ENCODE peak calls at places on chromosomes 13 and 19, in five cellular contexts. V, I, O, G and E are unnamed samples. For H4K20me1, H3K4me1 and H3K9me3, the result is how much of the 10 kb centered on the place peaks cover.

GRCh38 chr19:46009530-46010510 is 13.0 kb downstream of the PGLYRP1 start:
- DNase-seq in O (peak), I (peak), V (peak), G (peak), E (no peak)

GRCh38 chr19:38975214-38975860 is at the start of gene FBXO17:
- DNase-seq in I (peak), O (peak), G (peak), V (peak), E (no peak)

GRCh38 chr19:35911790-35912189 is 3.7 kb upstream of the TYROBP start:
- DNase-seq in V (peak), G (no peak), I (peak), O (peak), E (no peak)

GRCh38 chr13:81773263-81773662 is 1432.3 kb upstream of the SPRY2 start:
- DNase-seq in V (no peak), O (no peak), G (no peak), I (no peak), E (no peak)

GRCh38 chr19:50567052-50567841 is 988 bp downstream of the LRRC4B start:
- DNase-seq in G (no peak), V (no peak), O (peak), I (no peak), E (no peak)

GRCh38 chr19:45154064-45154827 is 6.5 kb downstream of the NKPD1 start:
- DNase-seq in I (peak), V (peak), O (peak), G (peak), E (no peak)

GRCh38 chr13:45695198-45695730 is 6.9 kb upstream of the CBY2 start:
- DNase-seq in G (no peak), V (no peak), O (no peak), I (no peak), E (no peak)

GRCh38 chr19:54096642-54097106 is 3.9 kb downstream of the OSCAR start:
- DNase-seq in V (no peak), O (peak), I (peak), G (no peak), E (no peak)

GRCh38 chr19:51124729-51125128 is at the start of gene SIGLEC9:
- DNase-seq in O (no peak), G (no peak), I (no peak), V (no peak), E (no peak)

GRCh38 chr13:111382411-111382810 is 62.0 kb downstream of the TEX29 start:
- DNase-seq in I (no peak), O (no peak), V (no peak), G (no peak), E (no peak)

GRCh38 chr19:31960474-31960873 is 384.9 kb upstream of the ZNF507 start:
- DNase-seq in I (no peak), G (no peak), O (no peak), V (no peak), E (no peak)

GRCh38 chr19:41114132-41114531 is at the start of gene CYP2F1:
- DNase-seq in O (no peak), G (no peak), V (no peak), I (no peak), E (no peak)

GRCh38 chr13:113792821-113793717 is 34.0 kb downstream of the TMEM255B start:
- DNase-seq in I (no peak), O (no peak), G (no peak), V (no peak), E (no peak)

GRCh38 chr19:30449673-30450072 is 77.5 kb downstream of the ZNF536 start:
- DNase-seq in O (no peak), V (no peak), G (no peak), I (no peak), E (no peak)

GRCh38 chr19:13537454-13537853 is 31.2 kb upstream of the CACNA1A start:
- DNase-seq in O (peak), V (no peak), G (no peak), I (no peak), E (no peak)

GRCh38 chr19:35144600-35145436 is 1.8 kb downstream of the FXYD7 start:
- DNase-seq in O (peak), G (no peak), V (peak), I (no peak), E (peak)

GRCh38 chr19:11887618-11888531 is at the start of gene ZNF69:
- DNase-seq in V (peak), O (peak), I (peak), G (peak), E (no peak)

GRCh38 chr13:81001828-81002385 is 661.0 kb upstream of the SPRY2 start:
- DNase-seq in V (no peak), I (no peak), O (no peak), G (no peak), E (no peak)

GRCh38 chr13:95392597-95392996 is 91.3 kb upstream of the ABCC4 start:
- DNase-seq in I (no peak), V (no peak), O (no peak), G (no peak), E (no peak)

GRCh38 chr19:10748195-10748923 is 30.5 kb downstream of the DNM2 start:
- DNase-seq in V (no peak), G (no peak), O (no peak), I (no peak), E (no peak)

GRCh38 chr19:10747674-10748073 is 29.8 kb downstream of the DNM2 start:
- DNase-seq in G (no peak), V (no peak), I (no peak), O (no peak), E (no peak)

GRCh38 chr19:10749435-10750384 is 31.8 kb downstream of the DNM2 start:
- DNase-seq in I (no peak), V (peak), O (no peak), G (no peak), E (no peak)

GRCh38 chr19:10747271-10747670 is 29.4 kb downstream of the DNM2 start:
- DNase-seq in I (no peak), O (no peak), V (peak), G (no peak), E (peak)

DNA sequence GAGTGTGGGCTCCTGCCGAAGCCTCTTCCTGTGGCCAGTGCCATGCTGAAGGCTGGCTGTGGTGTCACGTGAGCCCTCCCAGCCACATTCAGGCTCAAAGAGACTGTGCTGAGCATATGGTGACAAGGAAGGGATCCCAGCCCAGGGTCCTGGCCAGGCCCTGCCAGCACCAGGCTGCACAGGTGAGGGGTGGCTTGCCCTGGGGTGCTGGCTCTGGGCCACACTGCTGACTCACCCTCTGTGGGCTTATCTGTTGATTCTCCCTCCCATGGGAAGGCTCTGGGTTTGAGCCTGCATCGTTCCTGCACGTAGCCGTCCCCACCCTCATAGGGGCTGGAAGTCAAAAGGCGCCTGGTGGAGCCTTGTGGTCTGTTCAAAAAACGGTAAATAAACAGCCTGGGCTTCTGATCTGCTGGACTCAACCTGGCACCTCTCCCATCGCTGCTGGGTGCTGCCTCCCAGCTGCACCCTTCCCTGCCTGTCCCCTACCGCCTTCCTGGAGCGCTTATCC is 31.1 kb downstream of the DNM2 start:
- DNase-seq in O (peak), V (peak), G (peak), I (no peak), E (peak)
- H4K20me1 ChIP-seq in O (under half), V (half or more), G (under half), I (half or more), E (under half)

DNA sequence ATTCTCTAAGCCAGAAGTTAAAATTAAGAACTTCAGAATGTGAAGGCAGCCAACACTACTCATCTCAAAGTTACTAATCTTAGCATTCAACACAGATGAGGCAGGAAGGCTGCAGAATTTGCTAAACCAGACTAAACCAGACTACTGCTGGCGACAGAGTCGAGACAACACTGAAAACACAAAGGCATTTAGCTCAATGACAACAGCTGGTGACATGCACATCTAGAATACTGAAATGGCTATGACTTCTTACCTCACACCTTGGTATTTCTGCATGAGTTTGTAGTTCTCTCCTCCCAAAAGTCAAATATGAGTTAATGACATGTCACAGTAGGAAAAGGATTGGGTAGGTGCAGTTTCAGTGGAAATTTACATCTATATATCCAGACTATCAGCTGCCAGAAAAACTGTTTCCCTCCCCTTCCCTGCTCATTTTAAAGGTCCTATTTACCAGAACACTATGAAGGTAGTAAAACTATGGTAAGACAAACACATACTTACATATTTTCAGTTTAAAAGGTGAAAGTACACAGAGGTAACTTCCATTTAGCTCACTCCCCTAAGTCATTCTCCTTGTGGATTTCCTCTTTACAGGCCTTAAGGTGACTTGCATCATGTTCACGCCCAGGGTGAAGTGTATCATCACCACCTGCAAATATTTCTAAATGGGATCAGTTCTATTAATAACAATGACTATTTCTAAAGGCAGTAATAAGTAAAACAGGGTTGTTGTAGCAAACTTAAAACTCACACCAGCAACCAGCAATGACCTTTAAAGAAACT is 21.4 kb downstream of the FOXO1 start:
- DNase-seq in I (no peak), O (no peak), V (no peak), G (no peak), E (no peak)
- H3K4me1 ChIP-seq in I (under half), O (under half), V (under half), G (under half), E (under half)

DNA sequence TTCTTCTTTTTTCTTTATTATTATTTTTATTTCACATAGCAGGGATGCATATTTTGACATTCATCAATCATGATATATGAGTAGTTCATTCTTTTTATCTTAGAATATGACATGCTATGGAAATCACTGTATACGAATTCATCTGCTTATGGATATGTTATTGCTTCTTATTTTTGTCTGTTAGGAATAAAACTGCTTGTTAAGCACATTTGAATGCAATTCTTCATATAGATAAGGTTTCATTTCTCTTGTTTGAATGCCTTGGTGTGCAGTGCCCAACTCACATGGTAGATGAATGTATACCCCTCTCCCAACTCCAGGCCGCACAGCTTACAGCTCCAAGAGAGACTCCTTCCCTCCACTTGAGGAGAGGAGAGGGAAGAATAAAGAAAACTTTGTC is 11.3 kb downstream of the ZNF776 start:
- DNase-seq in O (no peak), G (no peak), I (no peak), V (no peak), E (no peak)
- H3K9me3 ChIP-seq in O (under half), G (under half), I (under half), V (under half), E (under half)

DNA sequence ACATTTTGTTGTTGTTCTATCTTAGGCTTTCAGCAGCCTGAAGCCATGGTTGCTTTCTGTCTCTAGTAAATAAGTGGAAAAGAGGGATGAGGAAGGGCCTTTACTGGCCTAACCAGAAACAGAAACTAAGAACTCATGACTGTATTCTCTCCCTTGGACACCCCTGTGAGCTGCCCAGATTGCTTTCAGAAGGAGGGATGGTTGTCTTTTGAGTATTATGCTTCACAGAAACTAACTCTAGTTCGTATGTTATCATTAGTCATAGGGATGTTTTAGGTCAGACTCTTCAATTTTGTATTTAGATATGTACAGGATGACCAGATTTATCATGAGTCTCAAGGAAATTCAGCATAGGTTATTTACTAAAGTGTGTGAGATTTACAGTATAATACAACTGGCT is 17.5 kb downstream of the BORA start:
- DNase-seq in I (peak), G (no peak), V (no peak), O (no peak), E (no peak)
- H4K20me1 ChIP-seq in I (under half), G (under half), V (under half), O (under half), E (under half)

GRCh38 chr19:17720487-17720839 is 1.2 kb downstream of the MAP1S start:
- DNase-seq in V (no peak), G (peak), O (no peak), I (no peak), E (no peak)
- H3K4me1 ChIP-seq in V (under half), G (under half), O (under half), I (under half), E (under half)